ENCODE peak calls at places on chromosomes 13 and 19, in four cellular contexts. M, W, E and Y are unnamed samples. For H3K4me1 and H3K27me3, the result is how much of the 10 kb centered on the place peaks cover.

GRCh38 chr19:28686741-28687140 is 526.2 kb downstream of the UQCRFS1 start:
- DNase-seq in E (no peak), W (no peak), M (no peak), Y (no peak)

GRCh38 chr13:27973956-27974662 is 5.0 kb upstream of the CDX2 start:
- DNase-seq in W (no peak), M (no peak), E (no peak), Y (no peak)

GRCh38 chr13:84433024-84433423 is 550.8 kb upstream of the SLITRK1 start:
- DNase-seq in E (no peak), M (no peak), W (no peak), Y (no peak)

GRCh38 chr13:41782086-41782485 is 178.8 kb downstream of the VWA8 start:
- DNase-seq in M (no peak), W (no peak), E (no peak), Y (no peak)

GRCh38 chr19:15469513-15470297 is 5.4 kb upstream of the RASAL3 start:
- DNase-seq in W (peak), E (peak), M (peak), Y (no peak)

GRCh38 chr13:96020155-96020575 is 33.0 kb downstream of the UGGT2 start:
- DNase-seq in E (peak), M (no peak), W (no peak), Y (no peak)

GRCh38 chr13:86397640-86398039 is 598.4 kb upstream of the SLITRK6 start:
- DNase-seq in E (no peak), W (no peak), M (no peak), Y (no peak)

GRCh38 chr13:50444726-50445125 is 398.8 kb downstream of the DLEU7 start:
- DNase-seq in E (no peak), W (no peak), M (no peak), Y (no peak)

GRCh38 chr13:64640002-64640401 is 2590.1 kb downstream of the PCDH9 start:
- DNase-seq in M (no peak), E (no peak), W (no peak), Y (no peak)

GRCh38 chr13:97120976-97121375 is 101.2 kb upstream of the MBNL2 start:
- DNase-seq in W (no peak), M (no peak), E (no peak), Y (no peak)

GRCh38 chr13:48849515-48849914 is 126.2 kb upstream of the FNDC3A start:
- DNase-seq in W (no peak), M (no peak), E (no peak), Y (no peak)

GRCh38 chr13:106534844-106535551 is 464 bp downstream of the EFNB2 start:
- DNase-seq in E (no peak), W (peak), M (peak), Y (peak)

GRCh38 chr19:35044317-35045117 is 3.0 kb downstream of the HPN start:
- DNase-seq in M (peak), W (peak), E (peak), Y (no peak)

GRCh38 chr19:28913626-28914025 is 299.3 kb downstream of the UQCRFS1 start:
- DNase-seq in M (no peak), W (no peak), E (no peak), Y (no peak)

GRCh38 chr19:42254083-42254849 is 662 bp downstream of the ERF start:
- DNase-seq in E (peak), W (peak), M (peak), Y (peak)

GRCh38 chr13:100314132-100314910 is 225.4 kb downstream of the PCCA start:
- DNase-seq in W (no peak), E (no peak), M (no peak), Y (no peak)

GRCh38 chr19:13055213-13056051 is 47.2 kb downstream of the LYL1 start:
- DNase-seq in M (peak), W (peak), E (peak), Y (peak)

GRCh38 chr19:4086336-4086953 is 19.7 kb upstream of the ZBTB7A start:
- DNase-seq in E (peak), W (peak), M (no peak), Y (no peak)

GRCh38 chr19:34677386-34678084 is at the start of gene ZNF302:
- DNase-seq in M (peak), W (peak), E (peak), Y (peak)

GRCh38 chr13:113560645-113561416 is 23.7 kb upstream of the TFDP1 start:
- DNase-seq in E (no peak), M (peak), W (no peak), Y (peak)

GRCh38 chr19:11094520-11094894 is 5.2 kb downstream of the LDLR start:
- DNase-seq in M (no peak), W (no peak), E (no peak), Y (no peak)
- H3K4me1 ChIP-seq in M (under half), W (under half), E (half or more), Y (half or more)

GRCh38 chr19:51066393-51066792 is 1.5 kb upstream of the KLK13 start:
- DNase-seq in E (no peak), M (no peak), W (no peak), Y (no peak)
- H3K27me3 ChIP-seq in E (under half), M (under half), W (under half), Y (under half)

GRCh38 chr13:111111376-111111937 is 3.7 kb upstream of the ARHGEF7 start:
- DNase-seq in E (no peak), W (peak), M (no peak), Y (no peak)
- TF ChIP-seq CTCF in E (no peak), W (no peak), M (no peak), Y (no peak)

GRCh38 chr19:2270157-2270571 is 11.8 kb downstream of the PEAK3 start:
- DNase-seq in M (peak), E (peak), W (peak), Y (peak)
- H3K4me1 ChIP-seq in M (under half), E (half or more), W (under half), Y (half or more)

DNA sequence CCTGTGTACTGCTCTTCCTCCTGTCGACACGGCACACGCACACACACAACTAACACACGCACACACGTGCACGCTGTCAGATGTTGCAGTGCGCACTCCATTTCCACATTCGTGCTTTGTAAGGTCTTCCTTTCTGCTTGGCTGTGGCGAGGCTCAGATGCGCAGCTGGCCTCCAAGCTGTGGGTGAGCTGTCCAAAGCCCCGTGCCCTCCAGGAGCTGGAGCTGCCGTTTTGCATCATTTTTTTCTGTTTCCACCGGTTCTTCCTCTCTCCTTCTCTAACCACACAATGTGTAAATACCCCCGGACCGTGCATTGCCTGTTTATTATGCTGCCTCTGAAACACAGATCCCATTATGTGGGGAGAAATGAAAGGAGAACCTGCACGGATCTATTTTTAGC is 137.4 kb downstream of the SOX1 start:
- DNase-seq in M (no peak), W (no peak), E (no peak), Y (no peak)
- H3K27me3 ChIP-seq in M (under half), W (under half), E (half or more), Y (under half)

DNA sequence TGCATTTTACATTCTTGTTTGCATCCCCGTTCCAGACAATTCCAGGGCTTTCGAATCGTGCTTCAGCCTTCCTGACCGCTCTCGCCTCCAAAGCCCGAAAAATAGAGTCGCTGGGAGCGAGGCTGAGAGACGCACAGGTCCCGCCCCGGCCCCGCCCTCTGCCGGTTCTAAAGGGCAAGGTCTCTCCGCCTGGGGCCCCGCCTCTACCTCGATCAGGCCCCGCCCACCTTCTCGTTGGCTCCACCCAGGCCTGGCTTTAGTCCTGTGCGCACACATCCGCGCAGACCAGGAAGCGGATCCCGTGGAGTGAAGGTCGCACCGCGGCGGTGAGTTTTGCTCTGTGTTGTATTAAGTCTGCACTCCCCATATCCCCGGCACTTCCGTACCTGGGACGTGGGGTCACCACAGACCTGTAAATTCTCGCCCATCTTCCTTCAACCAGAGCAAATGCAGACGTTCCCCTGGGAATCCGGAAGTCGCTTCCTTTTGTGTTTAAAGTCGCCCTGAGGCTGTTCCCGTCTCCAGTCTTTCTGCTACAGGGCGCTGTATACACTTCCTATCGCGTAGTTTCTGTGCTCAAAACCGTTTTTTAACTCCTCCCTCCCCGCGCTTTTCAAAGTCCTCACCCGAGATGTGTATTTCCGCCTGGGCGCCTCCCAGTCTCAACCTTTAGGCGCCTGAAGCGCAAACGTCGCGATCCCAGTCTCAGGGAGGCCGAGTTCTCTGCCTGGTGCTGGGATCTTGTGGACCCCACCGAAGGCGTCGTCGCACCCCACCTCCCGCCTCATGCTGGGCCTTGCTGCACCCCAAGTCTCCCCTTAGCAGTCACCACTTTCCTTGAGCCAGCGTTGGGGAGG is at the start of gene ZNF701:
- DNase-seq in E (peak), W (peak), M (peak), Y (peak)
- TF ChIP-seq CTCF in E (peak), W (peak), M (peak), Y (peak)